ENCODE peak calls at places on chromosome 10, in five cellular contexts. One of them, this sample, is unnamed.

GRCh38 chr10:48390933-48391845 is 84.7 kb downstream of the MAPK8 start:
- DNase-seq in IMR-90: peak
- DNase-seq in epithelial cell of esophagus: peak
- DNase-seq in astrocyte of the spinal cord: peak
- DNase-seq in PC-9: no peak
- DNase-seq in this sample: peak

GRCh38 chr10:58140706-58141347 is 126.9 kb downstream of the IPMK start:
- DNase-seq in IMR-90: no peak
- DNase-seq in astrocyte of the spinal cord: no peak
- DNase-seq in PC-9: no peak
- DNase-seq in epithelial cell of esophagus: no peak
- DNase-seq in this sample: no peak

GRCh38 chr10:23877791-23878190 is 331.1 kb upstream of the KIAA1217 start:
- DNase-seq in epithelial cell of esophagus: no peak
- DNase-seq in PC-9: no peak
- DNase-seq in astrocyte of the spinal cord: no peak
- DNase-seq in IMR-90: no peak
- DNase-seq in this sample: no peak

GRCh38 chr10:44033008-44033407 is 351.9 kb downstream of the CXCL12 start:
- DNase-seq in IMR-90: peak
- DNase-seq in epithelial cell of esophagus: no peak
- DNase-seq in PC-9: no peak
- DNase-seq in astrocyte of the spinal cord: peak
- DNase-seq in this sample: no peak

GRCh38 chr10:23345861-23346260 is 1.3 kb upstream of the C10orf67 start:
- DNase-seq in astrocyte of the spinal cord: peak
- DNase-seq in PC-9: peak
- DNase-seq in epithelial cell of esophagus: peak
- DNase-seq in IMR-90: peak
- DNase-seq in this sample: peak

GRCh38 chr10:102726274-102726673 is 11.8 kb downstream of the SFXN2 start:
- DNase-seq in astrocyte of the spinal cord: no peak
- DNase-seq in PC-9: no peak
- DNase-seq in epithelial cell of esophagus: no peak
- DNase-seq in IMR-90: no peak
- DNase-seq in this sample: no peak

GRCh38 chr10:12873172-12873571 is 128.3 kb downstream of the CCDC3 start:
- DNase-seq in IMR-90: no peak
- DNase-seq in astrocyte of the spinal cord: no peak
- DNase-seq in epithelial cell of esophagus: no peak
- DNase-seq in PC-9: no peak
- DNase-seq in this sample: no peak

GRCh38 chr10:103854687-103855423 is 521 bp downstream of the SH3PXD2A start:
- DNase-seq in epithelial cell of esophagus: no peak
- DNase-seq in IMR-90: peak
- DNase-seq in PC-9: peak
- DNase-seq in astrocyte of the spinal cord: peak
- DNase-seq in this sample: no peak

GRCh38 chr10:102241444-102242117 is at the start of gene PITX3:
- DNase-seq in IMR-90: peak
- DNase-seq in epithelial cell of esophagus: peak
- DNase-seq in PC-9: peak
- DNase-seq in astrocyte of the spinal cord: peak
- DNase-seq in this sample: peak

GRCh38 chr10:79116801-79117723 is 48.3 kb downstream of the ZMIZ1 start:
- DNase-seq in astrocyte of the spinal cord: no peak
- DNase-seq in epithelial cell of esophagus: no peak
- DNase-seq in PC-9: no peak
- DNase-seq in IMR-90: peak
- DNase-seq in this sample: no peak

GRCh38 chr10:69123306-69123746 is 652 bp upstream of the VPS26A start:
- DNase-seq in astrocyte of the spinal cord: no peak
- DNase-seq in IMR-90: peak
- DNase-seq in PC-9: no peak
- DNase-seq in epithelial cell of esophagus: peak
- DNase-seq in this sample: peak

GRCh38 chr10:61606971-61607907 is 55.5 kb upstream of the CABCOCO1 start:
- DNase-seq in IMR-90: no peak
- DNase-seq in astrocyte of the spinal cord: no peak
- DNase-seq in epithelial cell of esophagus: peak
- DNase-seq in PC-9: no peak
- DNase-seq in this sample: peak

GRCh38 chr10:132444877-132445351 is 47.9 kb downstream of the PWWP2B start:
- DNase-seq in epithelial cell of esophagus: no peak
- DNase-seq in astrocyte of the spinal cord: peak
- DNase-seq in PC-9: no peak
- DNase-seq in IMR-90: no peak
- DNase-seq in this sample: no peak

GRCh38 chr10:121596668-121597503 is 1.4 kb downstream of the FGFR2 start:
- DNase-seq in epithelial cell of esophagus: peak
- DNase-seq in IMR-90: no peak
- DNase-seq in astrocyte of the spinal cord: no peak
- DNase-seq in PC-9: no peak
- DNase-seq in this sample: peak

GRCh38 chr10:29535778-29536459 is 98.9 kb downstream of the SVIL start:
- DNase-seq in astrocyte of the spinal cord: no peak
- DNase-seq in IMR-90: no peak
- DNase-seq in PC-9: no peak
- DNase-seq in epithelial cell of esophagus: peak
- DNase-seq in this sample: peak

GRCh38 chr10:30088178-30088577 is 28.8 kb upstream of the JCAD start:
- DNase-seq in astrocyte of the spinal cord: peak
- DNase-seq in PC-9: no peak
- DNase-seq in epithelial cell of esophagus: no peak
- DNase-seq in IMR-90: no peak
- DNase-seq in this sample: no peak

GRCh38 chr10:117334075-117334474 is 41.2 kb downstream of the PDZD8 start:
- DNase-seq in astrocyte of the spinal cord: peak
- DNase-seq in epithelial cell of esophagus: no peak
- DNase-seq in PC-9: no peak
- DNase-seq in IMR-90: peak
- DNase-seq in this sample: no peak

GRCh38 chr10:112343056-112343806 is 30.7 kb upstream of the ACSL5 start:
- DNase-seq in astrocyte of the spinal cord: no peak
- DNase-seq in epithelial cell of esophagus: no peak
- DNase-seq in PC-9: no peak
- DNase-seq in IMR-90: no peak
- DNase-seq in this sample: no peak

GRCh38 chr10:43351301-43351700 is 20.1 kb upstream of the FXYD4 start:
- DNase-seq in IMR-90: no peak
- DNase-seq in astrocyte of the spinal cord: no peak
- DNase-seq in PC-9: no peak
- DNase-seq in epithelial cell of esophagus: no peak
- DNase-seq in this sample: no peak

GRCh38 chr10:49183596-49184542 is 4.3 kb downstream of the TMEM273 start:
- DNase-seq in astrocyte of the spinal cord: no peak
- DNase-seq in epithelial cell of esophagus: no peak
- DNase-seq in IMR-90: no peak
- DNase-seq in PC-9: no peak
- DNase-seq in this sample: no peak

GRCh38 chr10:21972584-21972983 is 30.9 kb downstream of the DNAJC1 start:
- DNase-seq in epithelial cell of esophagus: no peak
- DNase-seq in PC-9: no peak
- DNase-seq in IMR-90: no peak
- DNase-seq in astrocyte of the spinal cord: no peak
- DNase-seq in this sample: no peak

GRCh38 chr10:118701529-118702323 is 53.0 kb downstream of the CACUL1 start:
- DNase-seq in PC-9: no peak
- DNase-seq in epithelial cell of esophagus: no peak
- DNase-seq in IMR-90: peak
- DNase-seq in astrocyte of the spinal cord: peak
- DNase-seq in this sample: no peak

GRCh38 chr10:18473424-18474110 is 177.8 kb downstream of the NSUN6 start:
- DNase-seq in PC-9: no peak
- DNase-seq in astrocyte of the spinal cord: peak
- DNase-seq in epithelial cell of esophagus: no peak
- DNase-seq in IMR-90: peak
- DNase-seq in this sample: no peak

GRCh38 chr10:29135318-29135717 is 153.6 kb upstream of the LYZL1 start:
- DNase-seq in astrocyte of the spinal cord: no peak
- DNase-seq in IMR-90: no peak
- DNase-seq in PC-9: no peak
- DNase-seq in epithelial cell of esophagus: no peak
- DNase-seq in this sample: no peak

GRCh38 chr10:43299579-43299978 is 32.7 kb upstream of the RASGEF1A start:
- DNase-seq in epithelial cell of esophagus: no peak
- DNase-seq in PC-9: no peak
- DNase-seq in astrocyte of the spinal cord: no peak
- DNase-seq in IMR-90: no peak
- DNase-seq in this sample: no peak

GRCh38 chr10:16520900-16521299 is 779 bp downstream of the C1QL3 start:
- DNase-seq in epithelial cell of esophagus: peak
- DNase-seq in IMR-90: peak
- DNase-seq in astrocyte of the spinal cord: no peak
- DNase-seq in PC-9: no peak
- DNase-seq in this sample: no peak

GRCh38 chr10:18684416-18684815 is 25.2 kb downstream of the ARL5B start:
- DNase-seq in IMR-90: no peak
- DNase-seq in astrocyte of the spinal cord: no peak
- DNase-seq in PC-9: no peak
- DNase-seq in epithelial cell of esophagus: no peak
- DNase-seq in this sample: no peak

GRCh38 chr10:110101464-110102144 is 93.8 kb downstream of the ADD3 start:
- DNase-seq in epithelial cell of esophagus: peak
- DNase-seq in astrocyte of the spinal cord: no peak
- DNase-seq in IMR-90: no peak
- DNase-seq in PC-9: no peak
- DNase-seq in this sample: no peak

GRCh38 chr10:116694253-116694926 is 48.0 kb downstream of the HSPA12A start:
- DNase-seq in IMR-90: peak
- DNase-seq in PC-9: no peak
- DNase-seq in astrocyte of the spinal cord: no peak
- DNase-seq in epithelial cell of esophagus: no peak
- DNase-seq in this sample: no peak

GRCh38 chr10:100729877-100730738 is 15.3 kb upstream of the PAX2 start:
- DNase-seq in epithelial cell of esophagus: no peak
- DNase-seq in astrocyte of the spinal cord: no peak
- DNase-seq in IMR-90: no peak
- DNase-seq in PC-9: no peak
- DNase-seq in this sample: no peak

GRCh38 chr10:32105782-32106382 is 49.7 kb upstream of the KIF5B start:
- DNase-seq in epithelial cell of esophagus: no peak
- DNase-seq in PC-9: no peak
- DNase-seq in IMR-90: no peak
- DNase-seq in astrocyte of the spinal cord: no peak
- DNase-seq in this sample: no peak

GRCh38 chr10:33327750-33328149 is 6.7 kb downstream of the NRP1 start:
- DNase-seq in epithelial cell of esophagus: peak
- DNase-seq in astrocyte of the spinal cord: no peak
- DNase-seq in IMR-90: peak
- DNase-seq in PC-9: no peak
- DNase-seq in this sample: no peak
- TF ChIP-seq CTCF in epithelial cell of esophagus: peak
- TF ChIP-seq CTCF in astrocyte of the spinal cord: peak
- TF ChIP-seq CTCF in IMR-90: peak
- TF ChIP-seq CTCF in PC-9: peak
- TF ChIP-seq CTCF in this sample: peak

GRCh38 chr10:11687357-11687771 is 54.8 kb upstream of the ECHDC3 start:
- DNase-seq in astrocyte of the spinal cord: no peak
- DNase-seq in IMR-90: no peak
- DNase-seq in PC-9: peak
- DNase-seq in epithelial cell of esophagus: peak
- DNase-seq in this sample: peak
- H3K4me3 ChIP-seq in astrocyte of the spinal cord: no peak
- H3K4me3 ChIP-seq in IMR-90: no peak
- H3K4me3 ChIP-seq in PC-9: peak
- H3K4me3 ChIP-seq in epithelial cell of esophagus: no peak
- H3K4me3 ChIP-seq in this sample: no peak

DNA sequence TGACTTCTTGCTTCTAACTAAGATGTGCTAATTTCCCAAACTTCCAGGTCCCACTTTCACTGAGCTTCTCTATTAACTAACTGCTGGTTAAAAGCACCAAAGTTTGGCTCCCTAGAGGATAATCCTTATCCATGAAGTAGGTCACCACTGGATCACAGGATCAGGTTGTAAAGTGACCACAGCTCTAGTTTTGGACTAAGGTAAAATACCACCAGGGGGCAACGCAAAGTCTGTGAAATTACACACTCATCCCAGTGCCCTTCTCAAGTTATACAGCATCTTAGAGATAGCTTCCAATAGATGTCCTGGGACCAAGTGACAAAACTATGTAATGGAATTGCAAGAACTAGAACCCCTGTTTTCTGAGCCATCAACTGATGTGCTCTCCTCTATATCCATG is 116.4 kb upstream of the ASAH2 start:
- DNase-seq in epithelial cell of esophagus: peak
- DNase-seq in IMR-90: peak
- DNase-seq in PC-9: peak
- DNase-seq in astrocyte of the spinal cord: peak
- DNase-seq in this sample: peak
- TF ChIP-seq CTCF in epithelial cell of esophagus: no peak
- TF ChIP-seq CTCF in IMR-90: peak
- TF ChIP-seq CTCF in PC-9: peak
- TF ChIP-seq CTCF in astrocyte of the spinal cord: peak
- TF ChIP-seq CTCF in this sample: peak

GRCh38 chr10:129892571-129893045 is 71.5 kb downstream of the EBF3 start:
- DNase-seq in IMR-90: no peak
- DNase-seq in astrocyte of the spinal cord: no peak
- DNase-seq in PC-9: no peak
- DNase-seq in epithelial cell of esophagus: no peak
- DNase-seq in this sample: no peak
- H3K4me3 ChIP-seq in IMR-90: no peak
- H3K4me3 ChIP-seq in astrocyte of the spinal cord: no peak
- H3K4me3 ChIP-seq in PC-9: no peak
- H3K4me3 ChIP-seq in epithelial cell of esophagus: no peak
- H3K4me3 ChIP-seq in this sample: no peak

GRCh38 chr10:71780722-71781121 is 7.4 kb upstream of the VSIR start:
- DNase-seq in IMR-90: no peak
- DNase-seq in PC-9: no peak
- DNase-seq in astrocyte of the spinal cord: no peak
- DNase-seq in epithelial cell of esophagus: no peak
- DNase-seq in this sample: no peak
- TF ChIP-seq CTCF in IMR-90: no peak
- TF ChIP-seq CTCF in PC-9: no peak
- TF ChIP-seq CTCF in astrocyte of the spinal cord: no peak
- TF ChIP-seq CTCF in epithelial cell of esophagus: no peak
- TF ChIP-seq CTCF in this sample: no peak

DNA sequence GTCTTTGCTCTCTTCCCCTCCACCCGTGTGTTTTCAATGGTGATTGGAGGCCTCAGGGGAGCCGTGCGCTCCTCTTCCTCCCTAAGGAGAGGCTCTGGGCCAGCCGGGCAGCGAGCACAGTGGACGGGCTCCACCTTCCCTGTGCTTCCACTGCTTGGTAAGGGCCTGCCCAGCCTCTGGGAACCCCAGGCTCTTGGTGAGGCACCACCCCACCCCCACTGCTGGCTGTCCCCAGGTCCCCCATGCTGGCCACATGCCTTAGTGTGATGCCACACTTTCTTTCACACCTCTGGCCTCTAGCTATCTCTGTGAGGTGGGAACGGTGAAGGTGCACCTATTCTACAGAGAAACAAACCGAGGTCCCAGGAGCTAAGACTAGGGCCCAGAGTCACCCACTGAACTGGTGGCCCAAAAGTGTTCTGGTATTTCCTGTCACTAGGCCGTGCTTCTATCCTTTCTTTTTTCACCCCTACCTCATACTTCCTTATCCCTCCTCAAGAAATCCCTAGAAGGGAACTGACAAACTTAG is 53.3 kb downstream of the UNC5B start:
- DNase-seq in astrocyte of the spinal cord: no peak
- DNase-seq in PC-9: no peak
- DNase-seq in IMR-90: no peak
- DNase-seq in epithelial cell of esophagus: no peak
- DNase-seq in this sample: no peak
- H3K4me3 ChIP-seq in astrocyte of the spinal cord: no peak
- H3K4me3 ChIP-seq in PC-9: no peak
- H3K4me3 ChIP-seq in IMR-90: no peak
- H3K4me3 ChIP-seq in epithelial cell of esophagus: no peak
- H3K4me3 ChIP-seq in this sample: no peak

GRCh38 chr10:128739937-128740336 is 613.7 kb upstream of the MKI67 start:
- DNase-seq in epithelial cell of esophagus: no peak
- DNase-seq in PC-9: no peak
- DNase-seq in astrocyte of the spinal cord: no peak
- DNase-seq in IMR-90: no peak
- DNase-seq in this sample: no peak
- TF ChIP-seq CTCF in epithelial cell of esophagus: no peak
- TF ChIP-seq CTCF in PC-9: no peak
- TF ChIP-seq CTCF in astrocyte of the spinal cord: no peak
- TF ChIP-seq CTCF in IMR-90: no peak
- TF ChIP-seq CTCF in this sample: no peak

This sample was measured in bronchial epithelial cell.